ENCODE peak calls at places on chromosomes 7 and 10, in four cellular contexts. C is cardiac muscle cell, M is GM23248, H is IMR-90. X is an unnamed sample.

GRCh38 chr10:101748496-101748895 is 27.4 kb downstream of the FGF8 start:
- DNase-seq in M (no peak), C (no peak), H (no peak), X (no peak)

GRCh38 chr7:121020243-121020642 is 31.7 kb downstream of the CPED1 start:
- DNase-seq in H (peak; percentile 72), C (no peak), M (peak; percentile 77), X (no peak)

GRCh38 chr7:140242057-140243031 is 65.6 kb upstream of the KDM7A start:
- DNase-seq in H (no peak), C (no peak), M (no peak), X (no peak)

GRCh38 chr10:102617041-102617440 is 27.2 kb upstream of the TRIM8 start:
- DNase-seq in H (no peak), C (no peak), M (no peak), X (no peak)

GRCh38 chr7:35905555-35905954 is 104.7 kb downstream of the SEPTIN7 start:
- DNase-seq in H (peak; percentile 66), M (peak; percentile 69), C (no peak), X (no peak)

GRCh38 chr10:126683466-126683865 is 13.0 kb upstream of the C10orf90 start:
- DNase-seq in M (no peak), C (no peak), H (no peak), X (no peak)

GRCh38 chr7:112886171-112886570 is 96.0 kb upstream of the TMEM168 start:
- DNase-seq in C (no peak), H (no peak), M (no peak), X (no peak)

GRCh38 chr7:16412535-16413247 is 8.6 kb downstream of the CRPPA start:
- DNase-seq in C (peak; percentile 20), H (no peak), M (no peak), X (no peak)

GRCh38 chr7:12357508-12357907 is 46.2 kb downstream of the VWDE start:
- DNase-seq in C (no peak), M (no peak), H (no peak), X (no peak)

GRCh38 chr7:104552102-104552501 is 223.7 kb downstream of the LHFPL3 start:
- DNase-seq in H (peak; percentile 4), M (peak; percentile 37), C (peak; percentile 85), X (no peak)

GRCh38 chr7:151110941-151111645 is 24.8 kb downstream of the AGAP3 start:
- DNase-seq in H (peak; percentile 65), M (peak; percentile 86), C (peak; percentile 79), X (no peak)

GRCh38 chr10:113993489-113993932 is 50.2 kb upstream of the ADRB1 start:
- DNase-seq in M (no peak), C (no peak), H (no peak), X (no peak)

GRCh38 chr7:136869991-136870798 is 1.7 kb downstream of the CHRM2 start:
- DNase-seq in H (peak; percentile 30), C (peak; percentile 42), M (peak; percentile 46), X (no peak)

GRCh38 chr7:117588352-117588794 is 108.5 kb downstream of the CFTR start:
- DNase-seq in C (no peak), M (no peak), H (peak; percentile 89), X (no peak)

GRCh38 chr10:61047788-61048560 is 104.0 kb upstream of the RHOBTB1 start:
- DNase-seq in M (no peak), H (no peak), C (no peak), X (no peak)

GRCh38 chr7:37410305-37411209 is 38.1 kb downstream of the ELMO1 start:
- DNase-seq in C (no peak), M (no peak), H (no peak), X (no peak)
- H3K27ac ChIP-seq in C (no peak overlapping the region), M (no peak overlapping the region), H (no peak overlapping the region), X (no peak overlapping the region)

DNA sequence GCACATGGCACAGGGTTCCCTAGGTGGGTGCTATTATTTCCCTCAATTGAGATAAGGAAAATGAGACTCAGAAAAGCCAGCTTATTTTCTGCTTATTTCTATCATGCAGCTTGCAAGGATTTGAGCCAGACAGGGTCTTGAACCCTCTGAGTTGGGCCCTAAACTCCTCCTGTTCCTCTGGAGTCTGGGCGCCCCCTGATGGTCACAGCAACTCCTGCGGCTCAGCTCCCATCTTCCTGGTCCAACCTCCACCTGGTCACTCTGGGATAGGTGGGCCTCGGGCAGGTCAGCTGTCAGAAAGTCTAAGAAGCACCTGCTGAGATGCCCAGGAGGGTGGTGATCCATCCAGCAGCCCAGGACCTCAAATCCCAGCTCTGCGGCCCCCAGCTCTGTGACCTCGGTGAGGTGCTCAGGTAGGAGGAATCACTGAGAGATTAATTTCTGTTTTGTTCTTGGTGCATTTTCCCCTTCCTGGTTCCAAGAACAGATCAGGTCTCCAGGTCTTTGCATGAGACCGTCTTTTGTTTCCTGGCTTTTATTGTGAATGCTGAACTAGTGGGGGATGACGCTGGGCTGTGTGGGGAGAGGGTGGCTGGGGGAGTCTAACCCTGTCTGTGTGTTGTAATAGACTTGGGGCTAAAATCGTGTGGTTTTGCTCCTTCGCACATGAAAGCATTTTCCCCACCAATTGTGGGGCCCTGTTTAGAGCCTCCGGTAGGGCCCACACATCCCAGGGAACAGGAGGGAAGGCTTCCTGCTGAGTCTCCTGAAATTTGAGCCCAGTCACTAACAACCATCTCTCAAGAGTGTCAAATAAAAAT is 32.8 kb downstream of the TMEM130 start:
- DNase-seq in C (peak; percentile 64), H (peak; percentile 28), M (peak; percentile 45), X (no peak)
- H3K27ac ChIP-seq in C (no peak overlapping the region), H (no peak overlapping the region), M (no peak overlapping the region), X (no peak overlapping the region)

GRCh38 chr7:135755351-135755753 is 6.7 kb upstream of the FAM180A start:
- DNase-seq in M (no peak), H (no peak), C (no peak), X (peak; percentile 52)

GRCh38 chr7:135756191-135756590 is 7.6 kb upstream of the FAM180A start:
- DNase-seq in C (no peak), H (no peak), M (no peak), X (peak; percentile 17)

GRCh38 chr7:135757719-135758411 is 9.3 kb upstream of the FAM180A start:
- DNase-seq in M (peak; percentile 84), H (peak; percentile 54), C (no peak), X (peak; percentile 87)

GRCh38 chr7:135758531-135758932 is 9.9 kb upstream of the FAM180A start:
- DNase-seq in C (no peak), H (peak; percentile 34), M (peak; percentile 83), X (peak; percentile 87)

DNA sequence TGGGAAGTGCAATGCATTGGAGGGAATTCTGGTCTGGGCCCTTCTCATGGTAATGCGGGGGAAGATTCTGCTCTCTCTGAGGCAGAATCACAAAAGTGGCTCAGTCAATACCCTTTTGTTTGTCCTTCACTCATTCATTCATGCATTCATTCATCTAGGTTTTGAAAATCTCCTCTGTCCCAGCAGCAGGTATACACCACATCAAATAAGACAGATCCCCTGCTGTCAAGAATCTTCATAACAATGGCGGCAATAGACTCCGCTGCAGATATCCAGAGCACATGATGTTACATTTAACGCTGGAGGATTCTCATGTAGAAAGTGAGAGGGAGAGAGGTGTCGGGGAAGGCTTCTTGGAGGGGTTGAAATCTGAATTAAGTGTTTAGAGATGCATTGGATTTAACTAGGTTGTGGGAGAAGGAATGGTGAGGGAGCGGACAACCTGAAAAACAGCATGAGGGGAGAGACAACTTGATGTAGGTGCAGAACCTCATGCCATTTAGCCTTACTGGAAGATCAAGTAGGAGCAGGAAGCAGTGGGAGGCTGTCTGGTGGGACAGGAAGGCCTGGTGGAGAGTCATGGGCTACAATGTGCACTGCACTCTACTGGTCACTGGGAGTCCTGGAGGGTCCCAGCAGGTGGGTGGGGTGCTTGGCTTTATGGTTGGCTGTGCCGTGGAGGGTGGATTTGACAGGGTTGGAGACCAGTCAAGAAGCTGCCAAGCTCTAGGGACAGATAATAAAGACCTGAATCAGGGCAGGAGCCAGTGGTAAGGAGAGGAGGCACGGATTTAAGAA is 5.2 kb upstream of the FAM180A start:
- DNase-seq in C (no peak), H (no peak), M (no peak), X (peak; percentile 46)
- H3K27ac ChIP-seq in C (no peak overlapping the region), H (no peak overlapping the region), M (no peak overlapping the region), X (no peak overlapping the region)

GRCh38 chr10:123558651-123559050 is 107.5 kb upstream of the GPR26 start:
- DNase-seq in H (no peak), M (no peak), C (no peak), X (peak; percentile 33)
- H3K27ac ChIP-seq in H (no peak overlapping the region), M (no peak overlapping the region), C (no peak overlapping the region), X (no peak overlapping the region)

GRCh38 chr10:63591600-63592379 is 70.6 kb downstream of the REEP3 start:
- DNase-seq in H (no peak), M (no peak), C (no peak), X (no peak)
- H3K27ac ChIP-seq in H (no peak overlapping the region), M (no peak overlapping the region), C (no peak overlapping the region), X (no peak overlapping the region)

GRCh38 chr7:102834999-102835398 is 77.8 kb upstream of the LRRC17 start:
- DNase-seq in C (no peak), M (peak; percentile 90), H (peak; percentile 91), X (no peak)
- H3K27ac ChIP-seq in C (no peak overlapping the region), M (peak overlapping the region; percentile 35), H (peak overlapping the region; percentile 33), X (no peak overlapping the region)

DNA sequence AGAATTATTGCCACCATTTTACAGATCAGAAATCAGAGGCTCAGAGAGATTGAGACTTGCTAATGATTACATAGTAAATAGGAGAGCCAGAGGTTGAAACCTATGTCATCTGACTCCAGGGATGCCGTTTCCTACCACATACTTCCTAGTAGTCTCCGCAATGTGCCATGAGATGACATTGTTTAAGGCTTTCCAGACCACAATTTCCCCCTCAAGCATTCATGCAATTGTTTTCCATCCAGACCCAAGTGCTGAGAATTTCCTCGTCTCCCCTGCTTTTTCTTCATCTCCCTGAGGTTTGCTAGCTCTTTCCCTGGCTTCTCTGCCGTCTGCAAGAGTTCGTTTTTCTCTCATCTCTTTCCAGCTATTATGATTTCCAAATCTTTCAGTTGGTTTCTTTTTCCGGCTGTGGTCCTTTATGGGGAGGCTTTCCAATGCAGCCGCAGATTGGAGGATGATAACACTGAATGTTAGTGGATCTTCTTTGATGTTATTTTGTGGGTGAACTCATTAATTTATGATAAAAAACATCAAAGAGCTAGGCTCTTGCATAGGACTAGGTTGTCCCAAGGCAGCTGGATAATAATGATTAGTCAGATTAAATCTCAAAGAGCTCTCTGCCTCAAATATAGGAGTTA is 6.9 kb upstream of the GOLGA7B start:
- DNase-seq in H (no peak), C (no peak), M (no peak), X (no peak)
- H3K27ac ChIP-seq in H (no peak overlapping the region), C (no peak overlapping the region), M (no peak overlapping the region), X (no peak overlapping the region)

X was measured in coronary artery.